ENCODE peak calls at places on chromosomes 4 and X, in six cellular contexts. O is neuronal stem cell, P is IMR-90, C is H1, V is H9, D is trophoblast cell. H is an unnamed sample.

GRCh38 chrX:84475596-84475995 is 26.7 kb downstream of the HDX start:
- DNase-seq in O (no peak), P (no peak), C (no peak), V (no peak), D (no peak), H (peak; percentile 3)

GRCh38 chrX:150692837-150693781 is at the start of gene MTMR1:
- DNase-seq in O (no peak), P (no peak), C (no peak), V (no peak), D (no peak), H (no peak)

GRCh38 chr4:107993969-107994368 is 4.3 kb downstream of the HADH start:
- DNase-seq in O (no peak), P (no peak), C (no peak), V (no peak), D (no peak), H (no peak)

GRCh38 chr4:66279084-66279483 is 608.8 kb upstream of the EPHA5 start:
- DNase-seq in O (no peak), P (no peak), C (no peak), V (no peak), D (no peak), H (no peak)

GRCh38 chr4:5206391-5206790 is 155.1 kb downstream of the STK32B start:
- DNase-seq in O (no peak), P (peak; percentile 93), C (no peak), V (no peak), D (no peak), H (peak; percentile 73)

GRCh38 chrX:69268637-69269036 is 103.4 kb upstream of the PJA1 start:
- DNase-seq in O (no peak), P (no peak), C (no peak), V (no peak), D (no peak), H (no peak)

GRCh38 chr4:164734476-164734875 is 19.5 kb upstream of the SMIM31 start:
- DNase-seq in O (no peak), P (no peak), C (no peak), V (no peak), D (no peak), H (no peak)

GRCh38 chr4:89298160-89298559 is 9.4 kb downstream of the GPRIN3 start:
- DNase-seq in O (no peak), P (no peak), C (no peak), V (no peak), D (no peak), H (no peak)

GRCh38 chrX:29419774-29420553 is 795.4 kb upstream of the MAGEB2 start:
- DNase-seq in O (no peak), P (peak; percentile 69), C (no peak), V (no peak), D (no peak), H (peak; percentile 16)

DNA sequence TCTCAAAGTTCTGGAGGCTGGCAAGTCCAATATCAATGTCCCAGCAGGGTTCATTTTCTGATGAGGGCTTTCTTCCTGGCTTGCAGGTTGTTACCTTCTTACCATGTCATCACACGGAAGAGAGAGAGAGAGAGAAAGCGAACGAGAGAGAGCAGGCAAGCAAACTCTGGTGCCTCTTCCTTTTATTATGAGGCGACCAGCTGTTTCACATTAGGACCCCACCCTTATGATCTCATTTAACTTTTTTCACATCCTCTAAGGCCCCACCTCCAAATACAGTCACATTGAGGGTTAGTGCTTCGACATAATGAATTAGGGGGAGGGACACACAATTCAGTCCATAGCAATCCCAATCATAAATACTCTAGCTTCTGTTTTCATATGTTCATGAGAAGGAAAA is 10.6 kb upstream of the GPR174 start:
- DNase-seq in O (no peak), P (no peak), C (no peak), V (no peak), D (no peak), H (no peak)
- H2AFZ ChIP-seq in O (no peak overlapping the region), P (no peak overlapping the region), C (no peak overlapping the region), V (no peak overlapping the region), D (no peak overlapping the region), H (no peak overlapping the region)

GRCh38 chrX:7552758-7553157 is 290.2 kb upstream of the VCX start:
- DNase-seq in O (no peak), P (no peak), C (no peak), V (no peak), D (no peak), H (no peak)
- H4K8ac ChIP-seq in O (no peak overlapping the region), P (no peak overlapping the region), C (no peak overlapping the region), V (no peak overlapping the region), D (no peak overlapping the region), H (no peak overlapping the region)

DNA sequence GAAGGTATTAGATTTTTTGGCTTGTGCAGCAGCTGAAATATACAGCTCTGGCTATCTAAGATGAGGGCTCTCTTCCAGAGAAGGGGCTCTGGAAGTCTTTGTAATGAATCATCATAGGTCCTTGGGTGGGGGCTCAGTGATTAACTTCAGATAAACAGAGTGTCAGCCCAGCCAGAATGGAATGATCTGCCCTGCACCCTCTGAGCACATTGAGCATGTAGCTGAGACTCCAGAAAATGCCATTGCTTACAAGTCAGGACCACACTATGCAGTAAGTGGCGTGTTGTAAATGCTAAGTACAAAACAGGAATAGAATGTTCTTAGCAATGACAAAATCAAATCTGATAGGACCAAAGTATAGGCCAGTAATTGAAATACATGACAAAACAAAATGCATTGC is 836.0 kb downstream of the PDHA2 start:
- DNase-seq in O (no peak), P (no peak), C (no peak), V (no peak), D (no peak), H (peak; percentile 71)
- H3K14ac ChIP-seq in O (no peak overlapping the region), P (no peak overlapping the region), C (no peak overlapping the region), V (no peak overlapping the region), D (no peak overlapping the region), H (no peak overlapping the region)

GRCh38 chrX:135644624-135645023 is 68.8 kb upstream of the CT45A1 start:
- DNase-seq in O (no peak), P (no peak), C (no peak), V (no peak), D (no peak), H (no peak)
- H2AFZ ChIP-seq in O (no peak overlapping the region), P (no peak overlapping the region), C (no peak overlapping the region), V (no peak overlapping the region), D (no peak overlapping the region), H (no peak overlapping the region)

H was measured in mesenchymal stem cell.